ENCODE peak calls at places on chromosomes 13 and 19, in nine cellular contexts. R, C, T, Z, P, U, Y, W and F are unnamed samples.

GRCh38 chr19:29662604-29663404 is 2.5 kb upstream of the PLEKHF1 start:
- DNase-seq in R (no peak), C (peak; percentile 85), T (peak; percentile 81), Z (no peak), P (peak; percentile 70), U (peak; percentile 76), Y (peak; percentile 93), W (peak; percentile 78), F (peak; percentile 94)

GRCh38 chr19:29517412-29517811 is 8.4 kb upstream of the VSTM2B start:
- DNase-seq in R (no peak), C (no peak), T (no peak), Z (no peak), P (no peak), U (no peak), Y (no peak), W (peak; percentile 59), F (no peak)

GRCh38 chr19:18478545-18479311 is 40.8 kb upstream of the ISYNA1 start:
- DNase-seq in R (no peak), C (peak; percentile 58), T (peak; percentile 83), Z (peak; percentile 96), P (peak; percentile 84), U (peak; percentile 87), Y (peak; percentile 98), W (peak; percentile 92), F (peak; percentile 95)

GRCh38 chr13:111597041-111598017 is 276.9 kb downstream of the TEX29 start:
- DNase-seq in R (no peak), C (no peak), T (no peak), Z (no peak), P (no peak), U (no peak), Y (no peak), W (peak; percentile 61), F (no peak)

GRCh38 chr13:43876366-43876765 is 3.2 kb downstream of the CCDC122 start:
- DNase-seq in R (no peak), C (no peak), T (peak; percentile 59), Z (no peak), P (peak; percentile 77), U (no peak), Y (no peak), W (no peak), F (no peak)

GRCh38 chr13:74687452-74688180 is 553.4 kb upstream of the KLF12 start:
- DNase-seq in R (no peak), C (no peak), T (no peak), Z (no peak), P (no peak), U (no peak), Y (no peak), W (no peak), F (no peak)

GRCh38 chr13:53124568-53125094 is 96.0 kb downstream of the OLFM4 start:
- DNase-seq in R (no peak), C (no peak), T (no peak), Z (no peak), P (no peak), U (no peak), Y (no peak), W (no peak), F (no peak)

GRCh38 chr19:46469541-46470185 is 1.7 kb downstream of the PNMA8A start:
- DNase-seq in R (no peak), C (no peak), T (no peak), Z (no peak), P (no peak), U (no peak), Y (no peak), W (no peak), F (no peak)

GRCh38 chr19:7970716-7971448 is 27.4 kb upstream of the TIMM44 start:
- DNase-seq in R (no peak), C (no peak), T (peak; percentile 54), Z (no peak), P (peak; percentile 76), U (no peak), Y (peak; percentile 38), W (peak; percentile 57), F (peak; percentile 23)

GRCh38 chr19:48393559-48394330 is at the start of gene GRIN2D:
- DNase-seq in R (no peak), C (no peak), T (no peak), Z (no peak), P (peak; percentile 26), U (no peak), Y (peak; percentile 28), W (no peak), F (peak; percentile 38)

GRCh38 chr19:48395499-48395898 is 2.0 kb downstream of the GRIN2D start:
- DNase-seq in R (no peak), C (no peak), T (no peak), Z (no peak), P (no peak), U (no peak), Y (no peak), W (no peak), F (no peak)

GRCh38 chr19:48396010-48396870 is 2.8 kb downstream of the GRIN2D start:
- DNase-seq in R (no peak), C (no peak), T (no peak), Z (no peak), P (no peak), U (no peak), Y (no peak), W (no peak), F (no peak)

GRCh38 chr19:48394331-48395169 is 1.1 kb downstream of the GRIN2D start:
- DNase-seq in R (no peak), C (no peak), T (no peak), Z (no peak), P (no peak), U (no peak), Y (no peak), W (no peak), F (no peak)

DNA sequence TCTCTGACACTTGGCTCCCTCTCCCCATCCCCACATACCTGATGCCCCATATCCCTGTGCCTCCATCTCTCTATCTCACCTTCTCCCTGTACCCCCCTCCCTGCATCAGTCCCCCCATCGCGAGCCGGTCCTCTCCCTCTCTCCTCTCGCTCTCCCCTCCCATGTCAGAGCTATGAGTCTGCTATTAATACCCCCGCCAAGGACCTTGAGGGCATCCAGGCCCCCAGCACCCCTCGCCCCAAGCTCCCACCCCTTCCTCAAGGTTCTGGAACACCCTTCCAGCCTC is 1.6 kb downstream of the GRIN2D start:
- DNase-seq in R (no peak), C (no peak), T (no peak), Z (no peak), P (no peak), U (no peak), Y (no peak), W (no peak), F (no peak)
- H3K4me3 ChIP-seq in R (no peak overlapping the region), C (no peak overlapping the region), T (no peak overlapping the region), Z (no peak overlapping the region), P (peak overlapping the region; percentile 58), U (no peak overlapping the region), Y (no peak overlapping the region), W (no peak overlapping the region), F (peak overlapping the region; percentile 39)

GRCh38 chr13:28503182-28503980 is 8.5 kb upstream of the FLT1 start:
- DNase-seq in R (no peak), C (no peak), T (peak; percentile 24), Z (no peak), P (no peak), U (no peak), Y (peak; percentile 66), W (peak; percentile 18), F (no peak)

GRCh38 chr13:28510066-28510465 is 15.1 kb upstream of the FLT1 start:
- DNase-seq in R (no peak), C (no peak), T (no peak), Z (no peak), P (no peak), U (no peak), Y (no peak), W (no peak), F (no peak)

GRCh38 chr13:28501547-28501946 is 6.6 kb upstream of the FLT1 start:
- DNase-seq in R (no peak), C (no peak), T (no peak), Z (no peak), P (no peak), U (no peak), Y (no peak), W (peak; percentile 79), F (no peak)

DNA sequence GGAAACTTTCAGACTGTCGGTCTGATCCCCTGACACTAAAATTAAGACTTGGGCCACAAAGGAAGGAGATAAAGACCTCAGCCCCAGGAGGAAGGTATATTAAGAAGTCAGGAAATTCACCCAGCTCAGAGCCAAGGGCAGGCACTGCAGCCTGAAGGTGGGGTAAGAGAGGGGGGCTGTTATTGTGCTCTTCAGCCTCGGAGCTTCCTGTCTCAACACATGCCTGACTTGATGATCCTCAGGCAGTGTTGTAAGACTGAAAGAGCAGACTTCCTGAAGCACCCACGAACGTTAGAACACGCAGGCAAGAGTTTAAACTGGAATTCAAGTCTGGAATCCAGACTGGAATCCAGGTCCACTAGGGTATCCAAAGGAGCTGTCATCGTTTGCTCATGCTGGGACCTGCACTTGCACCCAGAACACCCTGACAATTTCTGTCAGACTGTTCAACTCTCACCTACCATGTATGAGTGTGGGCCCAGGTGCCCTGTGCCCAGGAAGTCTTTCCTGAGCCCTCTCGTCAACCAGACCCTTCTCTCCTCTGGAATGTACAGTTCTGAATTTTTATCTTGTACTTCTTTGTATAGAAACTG is 10.7 kb upstream of the FLT1 start:
- DNase-seq in R (no peak), C (no peak), T (peak; percentile 61), Z (no peak), P (no peak), U (no peak), Y (no peak), W (peak; percentile 16), F (no peak)
- TF ChIP-seq CTCF in R (no peak), C (no peak), T (no peak), Z (no peak), P (no peak), U (no peak), Y (no peak), W (no peak), F (no peak)

GRCh38 chr19:35151273-35152065 is 3.1 kb upstream of the FXYD5 start:
- DNase-seq in R (no peak), C (no peak), T (no peak), Z (no peak), P (no peak), U (no peak), Y (no peak), W (no peak), F (no peak)

GRCh38 chr19:35149463-35149862 is 5.1 kb upstream of the FXYD5 start:
- DNase-seq in R (no peak), C (no peak), T (no peak), Z (no peak), P (no peak), U (no peak), Y (no peak), W (no peak), F (no peak)

GRCh38 chr19:35153701-35154534 is 617 bp upstream of the FXYD5 start:
- DNase-seq in R (no peak), C (no peak), T (peak; percentile 49), Z (peak; percentile 46), P (peak; percentile 58), U (peak; percentile 44), Y (peak; percentile 28), W (peak; percentile 91), F (peak; percentile 33)

GRCh38 chr19:35146746-35147466 is 3.9 kb downstream of the FXYD7 start:
- DNase-seq in R (no peak), C (no peak), T (no peak), Z (no peak), P (no peak), U (no peak), Y (no peak), W (no peak), F (no peak)

GRCh38 chr19:35150445-35150844 is 4.1 kb upstream of the FXYD5 start:
- DNase-seq in R (no peak), C (no peak), T (no peak), Z (no peak), P (no peak), U (no peak), Y (no peak), W (no peak), F (no peak)
- H3K4me3 ChIP-seq in R (no peak overlapping the region), C (no peak overlapping the region), T (no peak overlapping the region), Z (no peak overlapping the region), P (no peak overlapping the region), U (no peak overlapping the region), Y (no peak overlapping the region), W (no peak overlapping the region), F (no peak overlapping the region)

GRCh38 chr13:113220877-113221276 is 11.5 kb downstream of the CUL4A start:
- DNase-seq in R (no peak), C (no peak), T (no peak), Z (no peak), P (no peak), U (no peak), Y (peak; percentile 23), W (peak; percentile 12), F (peak; percentile 44)
- TF ChIP-seq CTCF in R (peak; percentile 41), C (peak; percentile 48), T (peak; percentile 7), Z (no peak), P (no peak), U (no peak), Y (peak; percentile 35), W (peak; percentile 29), F (peak; percentile 49)